ENCODE peak calls at places on chromosomes 13 and 19, in seven cellular contexts. R is K562, I is hepatocyte, K is A673, N is astrocyte, Q is MM.1S, A is fibroblast of lung. Z is an unnamed sample.

GRCh38 chr13:99655351-99656091 is 154.2 kb downstream of the TM9SF2 start:
- DNase-seq in I (peak), Q (no peak), A (peak), R (no peak), N (peak), K (no peak), Z (peak)

GRCh38 chr13:23993439-23993980 is 96.2 kb upstream of the C1QTNF9B start:
- DNase-seq in R (no peak), A (peak), K (no peak), Q (no peak), N (peak), I (no peak), Z (no peak)

GRCh38 chr13:36567485-36567884 is 106.3 kb upstream of the SERTM1 start:
- DNase-seq in K (no peak), N (no peak), R (no peak), A (no peak), I (no peak), Q (no peak), Z (no peak)

GRCh38 chr19:49486232-49486631 is 1.2 kb upstream of the RPL13A start:
- DNase-seq in R (no peak), I (no peak), N (no peak), A (no peak), Q (no peak), K (no peak), Z (no peak)

GRCh38 chr19:8426283-8426682 is 13.2 kb downstream of the MARCHF2 start:
- DNase-seq in N (no peak), A (no peak), R (no peak), K (no peak), I (no peak), Q (no peak), Z (no peak)

GRCh38 chr19:3515891-3516422 is 9.8 kb downstream of the FZR1 start:
- DNase-seq in Q (no peak), K (no peak), A (peak), I (no peak), R (no peak), N (peak), Z (no peak)

GRCh38 chr13:96426160-96426559 is 336.3 kb downstream of the HS6ST3 start:
- DNase-seq in N (no peak), R (no peak), K (no peak), I (no peak), Q (no peak), A (no peak), Z (no peak)

GRCh38 chr19:49106648-49107135 is 7.5 kb upstream of the LIN7B start:
- DNase-seq in R (no peak), A (peak), K (peak), N (no peak), Q (peak), I (peak), Z (peak)

GRCh38 chr13:44432595-44432994 is 59.0 kb downstream of the SERP2 start:
- DNase-seq in R (no peak), I (no peak), Q (no peak), A (peak), N (no peak), K (no peak), Z (no peak)

GRCh38 chr13:29556742-29557141 is 38.7 kb downstream of the SLC7A1 start:
- DNase-seq in I (no peak), A (peak), N (peak), Q (no peak), R (no peak), K (peak), Z (no peak)

GRCh38 chr13:48532146-48532472 is 771 bp downstream of the RCBTB2 start:
- DNase-seq in K (no peak), A (peak), R (no peak), N (peak), I (peak), Q (peak), Z (peak)

GRCh38 chr13:78660130-78660857 is 1.3 kb upstream of the OBI1 start:
- DNase-seq in R (no peak), A (peak), Q (no peak), N (no peak), I (no peak), K (peak), Z (no peak)

GRCh38 chr13:111129465-111130110 is 14.5 kb downstream of the ARHGEF7 start:
- DNase-seq in R (no peak), I (no peak), N (no peak), K (no peak), Q (no peak), A (no peak), Z (no peak)

GRCh38 chr19:33714149-33714548 is 82.5 kb upstream of the KCTD15 start:
- DNase-seq in Q (no peak), N (no peak), A (no peak), R (no peak), I (no peak), K (no peak), Z (no peak)

GRCh38 chr13:34208326-34208725 is 390.4 kb downstream of the RFC3 start:
- DNase-seq in I (no peak), K (no peak), R (no peak), Q (no peak), A (peak), N (peak), Z (peak)

GRCh38 chr19:54162241-54162805 is 2.8 kb upstream of the LENG1 start:
- DNase-seq in K (peak), I (peak), N (peak), R (peak), A (peak), Q (peak), Z (peak)

GRCh38 chr13:24135674-24136300 is 24.7 kb upstream of the SPATA13 start:
- DNase-seq in N (peak), A (peak), Q (no peak), K (no peak), I (no peak), R (no peak), Z (peak)

GRCh38 chr19:47680858-47681332 is 32.3 kb upstream of the EHD2 start:
- DNase-seq in N (no peak), I (no peak), K (no peak), R (no peak), A (no peak), Q (no peak), Z (no peak)

GRCh38 chr19:19057720-19058119 is 6.1 kb upstream of the SLC25A42 start:
- DNase-seq in Q (no peak), R (no peak), I (no peak), N (no peak), A (no peak), K (no peak), Z (no peak)

GRCh38 chr19:4007836-4008539 is 452 bp downstream of the PIAS4 start:
- DNase-seq in K (peak), I (peak), N (no peak), Q (peak), R (peak), A (no peak), Z (peak)

GRCh38 chr19:42563352-42564210 is 31.1 kb downstream of the CEACAM8 start:
- DNase-seq in Q (peak), N (peak), I (peak), A (peak), R (peak), K (peak), Z (peak)

GRCh38 chr13:41427700-41428099 is 29.6 kb upstream of the RGCC start:
- DNase-seq in K (peak), I (no peak), A (no peak), N (no peak), Q (no peak), R (no peak), Z (peak)

GRCh38 chr13:41257535-41257934 is 5.8 kb downstream of the MTRF1 start:
- DNase-seq in A (no peak), K (no peak), I (no peak), R (no peak), N (no peak), Q (no peak), Z (no peak)

GRCh38 chr13:91347212-91347995 is at the start of gene MIR17HG:
- DNase-seq in R (peak), I (peak), K (peak), Q (peak), A (peak), N (peak), Z (peak)

DNA sequence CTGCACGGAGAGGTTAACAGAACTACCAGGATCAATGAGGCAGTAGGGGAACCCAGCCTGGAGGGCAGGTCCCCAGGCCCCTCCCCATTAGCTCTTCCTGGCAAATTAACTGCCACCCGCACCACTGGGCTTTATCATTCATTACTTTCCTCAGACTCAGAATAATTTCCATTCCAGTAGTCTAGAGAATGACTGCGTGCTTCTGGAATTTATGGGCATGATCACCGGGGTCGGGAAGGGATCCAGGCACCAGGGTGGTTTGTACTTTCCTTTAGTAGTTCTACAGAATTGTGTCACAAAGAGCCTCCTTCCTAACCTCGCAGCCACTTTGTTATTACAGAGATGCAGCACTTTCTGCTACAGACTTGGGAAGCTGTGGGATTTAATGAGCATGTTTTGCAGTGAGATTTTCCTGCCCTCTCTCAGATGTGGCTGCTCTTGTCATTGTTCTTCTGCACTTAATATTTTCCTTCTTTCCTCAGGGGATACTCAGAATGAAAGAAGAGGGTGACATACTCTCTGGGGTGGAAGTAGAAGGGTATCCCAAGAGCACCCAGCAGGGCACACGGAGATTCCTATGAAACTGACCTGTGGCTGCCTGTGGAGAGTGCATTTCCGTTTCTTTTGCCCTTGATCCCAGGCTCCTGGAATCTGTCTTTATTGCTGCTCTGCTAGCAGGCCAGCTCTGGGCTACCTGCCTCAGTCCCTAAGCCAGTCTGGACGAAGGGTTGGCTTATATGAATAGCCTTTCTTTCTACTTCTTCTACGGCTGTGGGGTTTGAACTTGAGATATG is 285.0 kb upstream of the SLC10A2 start:
- DNase-seq in N (peak), A (peak), I (peak), K (peak), R (no peak), Q (no peak), Z (no peak)
- H3K27ac ChIP-seq in N (no peak), A (no peak), I (peak), K (no peak), R (no peak), Q (no peak), Z (no peak)

DNA sequence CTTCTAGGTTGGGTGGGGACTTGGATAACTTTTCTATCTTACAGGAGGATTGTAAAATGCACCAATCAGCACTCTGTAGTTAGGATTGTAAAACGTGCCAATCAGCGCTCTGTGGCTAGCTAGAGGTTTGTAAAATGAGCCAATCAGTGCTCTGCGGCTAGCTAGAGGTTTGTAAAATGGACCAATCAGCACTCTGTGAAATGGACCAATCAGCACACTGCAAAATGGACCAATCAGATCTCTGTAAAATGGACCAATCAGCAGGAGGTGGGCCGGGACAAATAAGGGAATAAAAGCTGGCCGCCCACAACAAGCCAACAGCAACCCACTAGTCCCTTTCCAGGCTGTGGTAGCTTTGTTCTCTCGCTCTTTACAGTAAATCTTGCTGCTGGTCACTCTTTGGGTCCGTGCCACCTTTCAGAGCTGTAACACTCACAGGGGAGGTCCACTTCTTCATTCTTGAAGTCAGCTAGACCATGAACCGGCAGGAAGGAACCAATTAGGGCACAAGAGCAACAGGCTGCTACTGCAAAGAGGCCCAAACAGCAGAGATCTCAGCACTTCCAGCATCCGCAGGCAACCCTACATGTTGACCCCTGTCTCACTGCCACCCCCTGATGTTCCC is 156.8 kb downstream of the DNAJC15 start:
- DNase-seq in A (no peak), R (no peak), Q (no peak), N (no peak), I (no peak), K (no peak), Z (no peak)
- TF ChIP-seq EZH2 in A (no peak), R (no peak), Q (no peak), N (no peak), I (no peak), K (no peak), Z (no peak)

GRCh38 chr19:16470541-16470910 is 1.2 kb downstream of the EPS15L1 start:
- DNase-seq in Q (no peak), A (peak), R (no peak), N (no peak), I (no peak), K (no peak), Z (no peak)
- H3K27ac ChIP-seq in Q (no peak), A (peak), R (no peak), N (no peak), I (peak), K (no peak), Z (peak)

DNA sequence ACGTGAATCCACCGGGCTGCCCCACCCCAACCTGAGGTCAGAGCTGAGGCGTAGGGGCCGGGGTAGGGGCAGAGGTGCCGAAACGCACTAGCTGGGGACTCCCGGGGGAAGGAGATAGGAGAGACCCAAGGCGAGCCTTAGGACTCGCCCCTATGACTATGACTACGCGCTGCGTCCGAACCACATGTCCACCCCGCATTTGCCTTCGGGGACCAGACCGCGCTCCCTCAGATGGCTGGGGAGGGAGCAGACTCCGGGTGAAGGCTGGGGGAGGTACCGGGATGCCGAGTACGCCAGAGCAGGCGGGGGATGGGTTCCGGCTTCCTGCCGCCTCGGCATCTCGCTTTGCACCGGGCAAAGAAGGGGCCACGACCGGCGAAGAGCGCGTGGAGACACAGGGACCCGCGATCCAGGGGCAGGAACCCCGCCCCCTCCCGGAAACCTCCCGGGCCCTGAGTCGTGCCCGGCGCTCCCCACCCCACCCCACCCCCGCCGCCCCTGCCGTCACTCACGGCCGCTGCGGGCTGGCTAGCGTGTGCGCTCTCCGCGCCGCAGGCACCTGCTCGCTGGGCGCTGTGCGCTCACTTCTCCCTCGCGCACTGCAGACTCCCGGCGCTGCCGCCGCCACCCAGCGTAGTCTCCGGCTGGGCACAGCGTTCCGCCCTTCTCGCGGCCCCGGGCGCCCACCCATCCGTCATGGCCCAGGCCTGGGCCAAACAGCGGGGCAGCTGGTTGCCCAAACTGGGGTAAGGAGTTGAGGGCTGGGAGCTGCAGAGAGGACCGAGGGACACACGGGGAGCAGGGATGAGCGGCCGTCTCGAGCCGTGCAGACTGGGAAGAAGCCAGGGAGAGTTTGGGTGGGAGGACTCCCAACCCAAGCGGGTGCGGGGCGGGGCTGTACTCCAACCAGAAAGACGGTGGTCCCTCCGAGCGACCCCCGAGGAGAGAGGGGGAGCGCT is 603 bp upstream of the VSTM2B start:
- DNase-seq in K (no peak), N (no peak), I (no peak), R (no peak), A (no peak), Q (no peak), Z (no peak)
- TF ChIP-seq EZH2 in K (no peak), N (peak), I (peak), R (no peak), A (no peak), Q (no peak), Z (no peak)

GRCh38 chr19:6484831-6485230 is 3.2 kb upstream of the DENND1C start:
- DNase-seq in I (no peak), A (no peak), K (no peak), N (no peak), Q (no peak), R (no peak), Z (peak)
- H3K27ac ChIP-seq in I (no peak), A (no peak), K (no peak), N (no peak), Q (no peak), R (no peak), Z (no peak)

GRCh38 chr19:2302319-2303208 is 5.4 kb downstream of the LINGO3 start:
- DNase-seq in K (no peak), N (peak), A (peak), R (peak), Q (no peak), I (peak), Z (peak)
- TF ChIP-seq EZH2 in K (no peak), N (peak), A (no peak), R (no peak), Q (no peak), I (no peak), Z (no peak)

DNA sequence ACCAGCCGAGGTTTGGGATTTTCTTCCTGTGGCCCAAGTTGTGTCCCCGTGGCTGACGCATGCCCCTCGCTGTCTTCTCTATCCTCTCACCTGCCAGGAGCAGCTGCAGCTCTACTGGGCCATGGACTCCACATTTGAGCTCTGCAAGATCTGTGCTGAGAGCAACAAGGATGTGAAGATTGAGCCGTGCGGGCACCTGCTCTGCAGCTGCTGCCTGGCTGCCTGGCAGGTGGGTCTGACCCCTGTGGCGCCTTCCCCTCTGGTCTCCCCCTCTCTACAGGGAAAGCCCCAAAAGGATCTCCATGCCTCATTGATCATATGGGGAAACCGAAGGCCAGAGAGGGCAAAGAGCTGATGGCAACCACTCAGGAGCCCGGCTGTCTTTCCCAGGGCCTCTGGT is 14.6 kb downstream of the CBLC start:
- DNase-seq in N (no peak), K (no peak), Q (no peak), A (no peak), I (no peak), R (no peak), Z (no peak)
- H3K27ac ChIP-seq in N (no peak), K (no peak), Q (no peak), A (no peak), I (no peak), R (no peak), Z (no peak)

GRCh38 chr19:738509-739128 is 12.3 kb upstream of the MISP start:
- DNase-seq in R (no peak), K (no peak), Q (no peak), N (no peak), I (peak), A (no peak), Z (no peak)

GRCh38 chr19:736125-736524 is 14.8 kb upstream of the MISP start:
- DNase-seq in I (no peak), Q (no peak), N (no peak), R (no peak), A (no peak), K (no peak), Z (no peak)

GRCh38 chr19:734716-735115 is 16.2 kb upstream of the MISP start:
- DNase-seq in I (no peak), Q (no peak), K (no peak), A (no peak), R (no peak), N (no peak), Z (no peak)

GRCh38 chr19:739998-740715 is 10.8 kb upstream of the MISP start:
- DNase-seq in R (no peak), K (no peak), I (no peak), N (no peak), Q (no peak), A (no peak), Z (no peak)

DNA sequence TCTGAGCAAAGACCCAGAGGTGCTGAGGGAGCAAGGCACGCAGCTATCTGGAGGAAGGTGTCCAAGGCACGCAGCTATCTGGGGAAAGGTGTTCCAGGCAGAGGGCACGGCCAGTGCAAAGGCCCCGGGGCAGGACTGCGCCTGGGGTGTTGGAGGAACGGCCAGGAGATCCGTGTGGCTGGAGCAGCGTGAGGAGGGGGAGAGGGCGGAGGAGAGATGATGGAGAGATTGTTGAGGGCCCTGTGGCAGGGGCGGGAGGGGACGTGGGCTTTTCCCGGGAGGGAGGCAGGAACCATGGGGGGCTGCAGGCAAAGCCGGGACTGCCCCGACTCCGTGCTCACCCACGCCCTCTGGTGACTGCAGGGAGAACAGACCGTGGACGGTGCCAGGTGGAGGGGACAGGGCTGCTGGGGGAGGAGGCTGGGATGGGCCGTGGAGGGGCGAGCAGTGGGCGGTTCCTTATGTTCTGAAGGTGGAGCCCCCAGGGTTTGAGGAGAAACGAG is 13.3 kb upstream of the MISP start:
- DNase-seq in I (peak), K (peak), N (no peak), A (peak), Q (peak), R (peak), Z (peak)
- TF ChIP-seq EZH2 in I (no peak), K (no peak), N (no peak), A (no peak), Q (no peak), R (no peak), Z (no peak)

GRCh38 chr13:73231456-73231855 is 172.7 kb downstream of the KLF5 start:
- DNase-seq in K (peak), I (no peak), A (no peak), R (no peak), N (no peak), Q (no peak), Z (no peak)

GRCh38 chr13:73230714-73231113 is 171.9 kb downstream of the KLF5 start:
- DNase-seq in Q (no peak), A (no peak), N (no peak), I (no peak), R (no peak), K (no peak), Z (no peak)

DNA sequence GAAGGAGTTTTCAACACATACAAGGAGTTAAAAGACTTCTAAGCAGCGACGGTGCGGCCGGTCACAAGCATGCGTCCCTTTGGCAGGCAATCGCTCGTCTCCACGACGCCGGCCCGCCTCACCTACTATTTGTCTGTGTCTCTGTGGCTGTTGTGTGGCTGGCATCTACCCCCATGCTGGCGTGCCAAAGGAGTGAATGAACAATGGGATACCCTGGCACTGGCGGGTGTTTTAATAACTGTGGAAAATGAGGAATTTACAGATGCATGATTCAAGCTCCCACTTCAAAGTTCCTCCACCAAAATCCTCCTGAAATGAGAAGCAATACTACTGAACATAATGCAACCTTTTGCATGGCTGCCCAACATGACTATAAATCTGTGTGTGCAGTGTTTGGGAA is 176.6 kb downstream of the KLF5 start:
- DNase-seq in A (peak), K (peak), Q (no peak), N (peak), R (no peak), I (no peak), Z (no peak)
- H3K27ac ChIP-seq in A (no peak), K (no peak), Q (no peak), N (no peak), R (no peak), I (no peak), Z (no peak)

Z was measured in GM23248.